ENCODE peak calls at places on chromosome 3, in ten cellular contexts. One of them, this sample, is unnamed.

GRCh38 chr3:194250104-194251002 is 100.8 kb downstream of the CPN2 start:
- DNase-seq in neural progenitor cell: no peak
- DNase-seq in pancreas: no peak
- DNase-seq in lower leg skin: peak
- DNase-seq in breast epithelium: peak
- DNase-seq in ovary: peak
- DNase-seq in psoas muscle: peak
- DNase-seq in cardiac muscle cell: no peak
- DNase-seq in fibroblast of mammary gland: peak
- DNase-seq in cardiac fibroblast: peak
- DNase-seq in this sample: no peak

GRCh38 chr3:190619353-190619752 is 105.5 kb downstream of the IL1RAP start:
- DNase-seq in cardiac muscle cell: no peak
- DNase-seq in breast epithelium: no peak
- DNase-seq in psoas muscle: no peak
- DNase-seq in fibroblast of mammary gland: no peak
- DNase-seq in lower leg skin: no peak
- DNase-seq in cardiac fibroblast: no peak
- DNase-seq in pancreas: no peak
- DNase-seq in neural progenitor cell: no peak
- DNase-seq in ovary: no peak
- DNase-seq in this sample: no peak

GRCh38 chr3:9314796-9315195 is 48.1 kb upstream of the THUMPD3 start:
- DNase-seq in breast epithelium: no peak
- DNase-seq in fibroblast of mammary gland: no peak
- DNase-seq in ovary: no peak
- DNase-seq in pancreas: no peak
- DNase-seq in lower leg skin: no peak
- DNase-seq in cardiac muscle cell: no peak
- DNase-seq in cardiac fibroblast: no peak
- DNase-seq in neural progenitor cell: no peak
- DNase-seq in psoas muscle: no peak
- DNase-seq in this sample: no peak

GRCh38 chr3:90102146-90102545 is 994.7 kb downstream of the EPHA3 start:
- DNase-seq in psoas muscle: no peak
- DNase-seq in cardiac muscle cell: no peak
- DNase-seq in lower leg skin: no peak
- DNase-seq in ovary: no peak
- DNase-seq in breast epithelium: no peak
- DNase-seq in fibroblast of mammary gland: no peak
- DNase-seq in pancreas: no peak
- DNase-seq in cardiac fibroblast: no peak
- DNase-seq in neural progenitor cell: no peak
- DNase-seq in this sample: no peak

GRCh38 chr3:102174832-102175374 is 259.9 kb upstream of the ZPLD1 start:
- DNase-seq in ovary: no peak
- DNase-seq in psoas muscle: no peak
- DNase-seq in cardiac fibroblast: no peak
- DNase-seq in cardiac muscle cell: no peak
- DNase-seq in fibroblast of mammary gland: no peak
- DNase-seq in pancreas: no peak
- DNase-seq in breast epithelium: no peak
- DNase-seq in neural progenitor cell: no peak
- DNase-seq in lower leg skin: no peak
- DNase-seq in this sample: peak

GRCh38 chr3:39075910-39076309 is 24.1 kb downstream of the WDR48 start:
- DNase-seq in cardiac muscle cell: no peak
- DNase-seq in pancreas: no peak
- DNase-seq in neural progenitor cell: no peak
- DNase-seq in ovary: no peak
- DNase-seq in cardiac fibroblast: no peak
- DNase-seq in lower leg skin: no peak
- DNase-seq in psoas muscle: no peak
- DNase-seq in fibroblast of mammary gland: no peak
- DNase-seq in breast epithelium: no peak
- DNase-seq in this sample: no peak

GRCh38 chr3:166190360-166190759 is 353.1 kb upstream of the BCHE start:
- DNase-seq in neural progenitor cell: peak
- DNase-seq in fibroblast of mammary gland: peak
- DNase-seq in pancreas: no peak
- DNase-seq in breast epithelium: no peak
- DNase-seq in ovary: no peak
- DNase-seq in psoas muscle: no peak
- DNase-seq in cardiac fibroblast: peak
- DNase-seq in cardiac muscle cell: no peak
- DNase-seq in lower leg skin: no peak
- DNase-seq in this sample: no peak

GRCh38 chr3:32577621-32578556 is 7.2 kb upstream of the DYNC1LI1 start:
- DNase-seq in lower leg skin: no peak
- DNase-seq in cardiac fibroblast: peak
- DNase-seq in psoas muscle: no peak
- DNase-seq in pancreas: no peak
- DNase-seq in breast epithelium: no peak
- DNase-seq in ovary: no peak
- DNase-seq in fibroblast of mammary gland: peak
- DNase-seq in cardiac muscle cell: no peak
- DNase-seq in neural progenitor cell: no peak
- DNase-seq in this sample: peak

GRCh38 chr3:197417451-197417850 is 119.0 kb upstream of the DLG1 start:
- DNase-seq in pancreas: no peak
- DNase-seq in psoas muscle: no peak
- DNase-seq in lower leg skin: no peak
- DNase-seq in cardiac muscle cell: no peak
- DNase-seq in fibroblast of mammary gland: peak
- DNase-seq in cardiac fibroblast: peak
- DNase-seq in ovary: no peak
- DNase-seq in breast epithelium: no peak
- DNase-seq in neural progenitor cell: no peak
- DNase-seq in this sample: no peak

GRCh38 chr3:69385033-69385722 is 710 bp downstream of the FRMD4B start:
- DNase-seq in psoas muscle: no peak
- DNase-seq in pancreas: no peak
- DNase-seq in cardiac muscle cell: no peak
- DNase-seq in cardiac fibroblast: no peak
- DNase-seq in breast epithelium: no peak
- DNase-seq in fibroblast of mammary gland: no peak
- DNase-seq in ovary: no peak
- DNase-seq in lower leg skin: no peak
- DNase-seq in neural progenitor cell: peak
- DNase-seq in this sample: no peak
- TF ChIP-seq CTCF in psoas muscle: no peak
- TF ChIP-seq CTCF in pancreas: no peak
- TF ChIP-seq CTCF in cardiac muscle cell: no peak
- TF ChIP-seq CTCF in cardiac fibroblast: no peak
- TF ChIP-seq CTCF in breast epithelium: no peak
- TF ChIP-seq CTCF in fibroblast of mammary gland: no peak
- TF ChIP-seq CTCF in ovary: no peak
- TF ChIP-seq CTCF in lower leg skin: no peak
- TF ChIP-seq CTCF in neural progenitor cell: no peak
- TF ChIP-seq CTCF in this sample: no peak

GRCh38 chr3:146640955-146641867 is 36.1 kb upstream of the PLSCR5 start:
- DNase-seq in ovary: no peak
- DNase-seq in fibroblast of mammary gland: peak
- DNase-seq in lower leg skin: no peak
- DNase-seq in neural progenitor cell: peak
- DNase-seq in cardiac muscle cell: peak
- DNase-seq in pancreas: no peak
- DNase-seq in breast epithelium: no peak
- DNase-seq in cardiac fibroblast: peak
- DNase-seq in psoas muscle: no peak
- DNase-seq in this sample: peak

GRCh38 chr3:146636881-146637280 is 31.7 kb upstream of the PLSCR5 start:
- DNase-seq in lower leg skin: no peak
- DNase-seq in psoas muscle: no peak
- DNase-seq in fibroblast of mammary gland: no peak
- DNase-seq in breast epithelium: no peak
- DNase-seq in neural progenitor cell: no peak
- DNase-seq in pancreas: no peak
- DNase-seq in cardiac muscle cell: no peak
- DNase-seq in ovary: no peak
- DNase-seq in cardiac fibroblast: no peak
- DNase-seq in this sample: no peak

GRCh38 chr3:146638718-146639117 is 33.6 kb upstream of the PLSCR5 start:
- DNase-seq in pancreas: no peak
- DNase-seq in ovary: no peak
- DNase-seq in breast epithelium: no peak
- DNase-seq in neural progenitor cell: no peak
- DNase-seq in psoas muscle: no peak
- DNase-seq in fibroblast of mammary gland: no peak
- DNase-seq in cardiac muscle cell: peak
- DNase-seq in cardiac fibroblast: no peak
- DNase-seq in lower leg skin: no peak
- DNase-seq in this sample: no peak

GRCh38 chr3:146640361-146640760 is 35.2 kb upstream of the PLSCR5 start:
- DNase-seq in ovary: no peak
- DNase-seq in breast epithelium: no peak
- DNase-seq in lower leg skin: no peak
- DNase-seq in psoas muscle: no peak
- DNase-seq in fibroblast of mammary gland: no peak
- DNase-seq in cardiac fibroblast: no peak
- DNase-seq in cardiac muscle cell: no peak
- DNase-seq in neural progenitor cell: no peak
- DNase-seq in pancreas: no peak
- DNase-seq in this sample: no peak

DNA sequence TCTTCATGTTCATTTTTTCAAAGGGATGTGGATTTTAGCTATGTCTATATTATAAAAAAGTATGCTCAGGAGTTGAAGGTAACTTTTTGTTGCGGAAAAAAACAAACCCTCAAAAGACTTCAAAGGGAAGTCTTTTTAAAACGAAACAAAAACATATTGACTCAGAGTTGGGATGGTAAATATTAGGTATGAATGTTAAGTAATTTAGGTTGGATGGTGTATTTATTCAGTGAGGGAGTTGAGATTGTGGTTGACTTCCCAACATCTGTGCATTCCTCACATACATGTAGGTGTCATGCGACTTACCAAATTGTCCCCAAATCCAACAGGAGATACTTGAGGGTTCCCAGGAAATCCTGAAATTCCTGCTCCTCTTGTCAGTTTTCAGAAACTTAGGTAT is 32.7 kb upstream of the PLSCR5 start:
- DNase-seq in fibroblast of mammary gland: no peak
- DNase-seq in cardiac muscle cell: no peak
- DNase-seq in ovary: no peak
- DNase-seq in neural progenitor cell: no peak
- DNase-seq in cardiac fibroblast: no peak
- DNase-seq in lower leg skin: no peak
- DNase-seq in pancreas: no peak
- DNase-seq in breast epithelium: no peak
- DNase-seq in psoas muscle: no peak
- DNase-seq in this sample: no peak
- H3K4me3 ChIP-seq in fibroblast of mammary gland: no peak
- H3K4me3 ChIP-seq in cardiac muscle cell: no peak
- H3K4me3 ChIP-seq in ovary: no peak
- H3K4me3 ChIP-seq in neural progenitor cell: no peak
- H3K4me3 ChIP-seq in cardiac fibroblast: no peak
- H3K4me3 ChIP-seq in lower leg skin: no peak
- H3K4me3 ChIP-seq in pancreas: no peak
- H3K4me3 ChIP-seq in breast epithelium: no peak
- H3K4me3 ChIP-seq in psoas muscle: no peak
- H3K4me3 ChIP-seq in this sample: no peak

DNA sequence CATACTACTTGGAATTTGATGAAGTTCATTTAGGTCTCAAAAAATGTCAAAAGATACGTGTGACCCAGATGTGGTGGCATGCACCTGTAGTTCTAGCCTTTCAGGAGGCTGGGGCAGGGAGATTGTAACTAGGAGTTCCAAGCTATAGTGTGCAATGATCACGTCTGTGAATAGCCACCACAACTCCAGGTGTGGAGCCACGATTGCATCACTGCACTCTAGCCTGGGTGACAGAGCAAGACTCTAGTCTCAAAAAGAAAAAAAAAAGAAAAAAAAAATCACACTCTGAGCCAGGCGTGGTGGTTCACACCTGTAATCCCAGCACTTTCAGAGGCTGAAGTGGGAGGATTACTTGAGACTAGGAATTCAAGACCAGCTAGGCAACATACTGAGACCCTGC is 14.2 kb downstream of the MAP4 start:
- DNase-seq in cardiac muscle cell: no peak
- DNase-seq in breast epithelium: no peak
- DNase-seq in lower leg skin: no peak
- DNase-seq in cardiac fibroblast: no peak
- DNase-seq in neural progenitor cell: no peak
- DNase-seq in ovary: no peak
- DNase-seq in fibroblast of mammary gland: no peak
- DNase-seq in pancreas: no peak
- DNase-seq in psoas muscle: no peak
- DNase-seq in this sample: no peak
- TF ChIP-seq CTCF in cardiac muscle cell: no peak
- TF ChIP-seq CTCF in breast epithelium: no peak
- TF ChIP-seq CTCF in lower leg skin: no peak
- TF ChIP-seq CTCF in cardiac fibroblast: no peak
- TF ChIP-seq CTCF in neural progenitor cell: no peak
- TF ChIP-seq CTCF in ovary: no peak
- TF ChIP-seq CTCF in fibroblast of mammary gland: no peak
- TF ChIP-seq CTCF in pancreas: no peak
- TF ChIP-seq CTCF in psoas muscle: no peak
- TF ChIP-seq CTCF in this sample: no peak

DNA sequence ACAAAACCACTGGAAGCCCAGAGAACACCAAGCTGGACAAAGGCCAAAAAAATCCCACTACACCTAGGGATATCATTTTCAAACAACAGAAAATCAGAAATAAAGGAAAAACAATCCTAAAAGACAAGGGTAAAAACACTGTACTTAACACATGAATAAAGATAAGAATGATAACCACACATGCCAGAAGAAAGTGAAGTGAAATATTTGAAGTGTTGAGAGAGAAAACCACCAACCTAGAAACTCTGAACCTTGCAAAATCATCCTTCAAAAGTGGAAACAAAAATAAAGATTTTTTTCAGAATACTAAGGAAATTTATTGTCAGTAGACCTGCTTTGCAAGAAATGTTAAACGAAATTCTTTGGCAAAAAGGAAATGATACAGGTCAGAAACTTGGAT is 45.1 kb downstream of the KPNA1 start:
- DNase-seq in cardiac muscle cell: no peak
- DNase-seq in cardiac fibroblast: no peak
- DNase-seq in breast epithelium: no peak
- DNase-seq in ovary: no peak
- DNase-seq in lower leg skin: no peak
- DNase-seq in psoas muscle: no peak
- DNase-seq in neural progenitor cell: no peak
- DNase-seq in pancreas: no peak
- DNase-seq in fibroblast of mammary gland: peak
- DNase-seq in this sample: no peak
- H3K4me3 ChIP-seq in cardiac muscle cell: no peak
- H3K4me3 ChIP-seq in cardiac fibroblast: no peak
- H3K4me3 ChIP-seq in breast epithelium: no peak
- H3K4me3 ChIP-seq in ovary: no peak
- H3K4me3 ChIP-seq in lower leg skin: no peak
- H3K4me3 ChIP-seq in psoas muscle: no peak
- H3K4me3 ChIP-seq in neural progenitor cell: no peak
- H3K4me3 ChIP-seq in pancreas: no peak
- H3K4me3 ChIP-seq in fibroblast of mammary gland: no peak
- H3K4me3 ChIP-seq in this sample: no peak

This sample was measured in foreskin fibroblast.